ENCODE peak calls at places on chromosomes 2 and 18, in five cellular contexts. T is fibroblast of pulmonary artery, D is NAMALWA, V is amniotic stem cell, E is NCI-H1417. X is an unnamed sample.

GRCh38 chr2:29113891-29114321 is 1.3 kb upstream of the CLIP4 start:
- DNase-seq in T (peak; percentile 81), D (no peak), V (peak; percentile 11), E (peak; percentile 59), X (peak; percentile 68)

GRCh38 chr2:107001964-107002696 is 116.2 kb upstream of the ST6GAL2 start:
- DNase-seq in T (peak; percentile 29), D (no peak), V (peak; percentile 32), E (no peak), X (no peak)

GRCh38 chr18:62399781-62400308 is 74.7 kb downstream of the TNFRSF11A start:
- DNase-seq in T (no peak), D (peak; percentile 16), V (no peak), E (peak; percentile 96), X (no peak)

GRCh38 chr2:159380676-159381239 is 94.3 kb upstream of the WDSUB1 start:
- DNase-seq in T (no peak), D (no peak), V (no peak), E (no peak), X (no peak)

GRCh38 chr18:10101293-10101701 is 187.5 kb downstream of the VAPA start:
- DNase-seq in T (peak; percentile 49), D (no peak), V (no peak), E (peak; percentile 23), X (no peak)

GRCh38 chr2:159706385-159706980 is 5.8 kb upstream of the MARCHF7 start:
- DNase-seq in T (peak; percentile 24), D (no peak), V (no peak), E (no peak), X (no peak)

GRCh38 chr2:27264753-27265535 is 2.1 kb upstream of the SLC30A3 start:
- DNase-seq in T (peak; percentile 42), D (peak; percentile 49), V (no peak), E (peak; percentile 90), X (peak; percentile 22)

GRCh38 chr2:30453498-30453897 is 6.5 kb downstream of the LCLAT1 start:
- DNase-seq in T (no peak), D (no peak), V (no peak), E (peak; percentile 44), X (no peak)

GRCh38 chr2:26883971-26884370 is 36.0 kb downstream of the DPYSL5 start:
- DNase-seq in T (no peak), D (no peak), V (no peak), E (peak; percentile 79), X (no peak)

GRCh38 chr18:12652861-12653401 is 5.0 kb downstream of the SPIRE1 start:
- DNase-seq in T (peak; percentile 54), D (no peak), V (no peak), E (no peak), X (no peak)

GRCh38 chr2:139293992-139294548 is 513.9 kb upstream of the NXPH2 start:
- DNase-seq in T (no peak), D (no peak), V (no peak), E (no peak), X (no peak)

GRCh38 chr2:196136151-196136550 is 35.2 kb downstream of the STK17B start:
- DNase-seq in T (no peak), D (no peak), V (no peak), E (no peak), X (no peak)

GRCh38 chr2:5691659-5692529 is at the start of gene SOX11:
- DNase-seq in T (peak; percentile 56), D (peak; percentile 20), V (peak; percentile 98), E (peak; percentile 99), X (peak; percentile 19)

GRCh38 chr2:10973766-10974165 is 62.0 kb downstream of the KCNF1 start:
- DNase-seq in T (no peak), D (no peak), V (no peak), E (no peak), X (no peak)

GRCh38 chr2:169891593-169892298 is 64.5 kb downstream of the UBR3 start:
- DNase-seq in T (peak; percentile 40), D (no peak), V (no peak), E (peak; percentile 59), X (no peak)

GRCh38 chr2:36562973-36563532 is 34.9 kb downstream of the FEZ2 start:
- DNase-seq in T (peak; percentile 78), D (no peak), V (no peak), E (no peak), X (no peak)

GRCh38 chr2:157190151-157190550 is 67.4 kb upstream of the GALNT5 start:
- DNase-seq in T (peak; percentile 86), D (no peak), V (no peak), E (no peak), X (no peak)

X was measured in mucosa of gallbladder.